ENCODE peak calls at places on chromosomes 13 and 19, in ten cellular contexts. N is tibial nerve, C is PC-9, T is OCI-LY7, Q is tibial artery, K is breast epithelium, M is cardiac muscle cell, G is pancreas, B is IMR-90, U is AG04450. Z is an unnamed sample.
A peak's percentile ranks its signal among the peaks of the same experiment; 100 is the strongest.

GRCh38 chr13:102220681-102221228 is 181.1 kb downstream of the FGF14 start:
- DNase-seq in N (no peak), C (no peak), T (no peak), Q (no peak), K (no peak), M (peak; percentile 5), G (no peak), B (no peak), U (no peak), Z (no peak)

GRCh38 chr19:34482380-34483250 is 1.1 kb downstream of the WTIP start:
- DNase-seq in N (no peak), C (no peak), T (no peak), Q (peak; percentile 68), K (no peak), M (peak; percentile 64), G (no peak), B (peak; percentile 37), U (no peak), Z (no peak)

GRCh38 chr19:8221161-8221560 is 12.0 kb downstream of the CERS4 start:
- DNase-seq in N (no peak), C (no peak), T (no peak), Q (no peak), K (peak; percentile 96), M (no peak), G (no peak), B (no peak), U (no peak), Z (peak; percentile 89)

GRCh38 chr19:31534231-31534630 is 185.0 kb upstream of the TSHZ3 start:
- DNase-seq in N (no peak), C (no peak), T (no peak), Q (no peak), K (no peak), M (no peak), G (no peak), B (no peak), U (no peak), Z (no peak)

GRCh38 chr19:27806471-27807070 is 1406.4 kb downstream of the UQCRFS1 start:
- DNase-seq in N (no peak), C (no peak), T (no peak), Q (no peak), K (no peak), M (no peak), G (no peak), B (no peak), U (no peak), Z (no peak)

GRCh38 chr19:6018786-6019185 is 40.8 kb upstream of the RANBP3 start:
- DNase-seq in N (no peak), C (no peak), T (peak; percentile 54), Q (no peak), K (no peak), M (peak; percentile 39), G (no peak), B (no peak), U (no peak), Z (no peak)

GRCh38 chr13:49052801-49053200 is 77.1 kb downstream of the FNDC3A start:
- DNase-seq in N (no peak), C (no peak), T (no peak), Q (no peak), K (no peak), M (no peak), G (no peak), B (peak; percentile 24), U (no peak), Z (no peak)

GRCh38 chr13:99464441-99464949 is 36.8 kb upstream of the TM9SF2 start:
- DNase-seq in N (no peak), C (no peak), T (no peak), Q (no peak), K (no peak), M (no peak), G (no peak), B (peak; percentile 48), U (no peak), Z (no peak)

GRCh38 chr13:65597839-65598818 is 1632.0 kb downstream of the PCDH9 start:
- DNase-seq in N (no peak), C (no peak), T (no peak), Q (no peak), K (no peak), M (no peak), G (no peak), B (peak; percentile 63), U (peak; percentile 13), Z (no peak)

GRCh38 chr19:4140237-4140711 is 13.2 kb upstream of the CREB3L3 start:
- DNase-seq in N (no peak), C (peak; percentile 45), T (peak; percentile 85), Q (no peak), K (no peak), M (peak; percentile 79), G (peak; percentile 34), B (peak; percentile 72), U (peak; percentile 44), Z (peak; percentile 31)

GRCh38 chr19:4139614-4140236 is 13.7 kb upstream of the CREB3L3 start:
- DNase-seq in N (peak; percentile 89), C (peak; percentile 52), T (peak; percentile 70), Q (peak; percentile 86), K (peak; percentile 85), M (peak; percentile 59), G (peak; percentile 79), B (peak; percentile 31), U (no peak), Z (peak; percentile 53)

GRCh38 chr19:4149518-4150288 is 3.7 kb upstream of the CREB3L3 start:
- DNase-seq in N (no peak), C (no peak), T (no peak), Q (no peak), K (no peak), M (no peak), G (no peak), B (no peak), U (no peak), Z (peak; percentile 50)

GRCh38 chr19:4144666-4145261 is 8.7 kb upstream of the CREB3L3 start:
- DNase-seq in N (no peak), C (peak; percentile 67), T (no peak), Q (no peak), K (no peak), M (no peak), G (no peak), B (peak; percentile 43), U (no peak), Z (no peak)
- H3K27ac ChIP-seq in N (no peak overlapping the region), C (peak overlapping the region; percentile 68), T (no peak overlapping the region), Q (no peak overlapping the region), K (no peak overlapping the region), M (no peak overlapping the region), G (no peak overlapping the region), B (no peak overlapping the region), U (no peak overlapping the region), Z (no peak overlapping the region)

GRCh38 chr19:40322951-40323615 is 25.1 kb downstream of the C19orf47 start:
- DNase-seq in N (no peak), C (no peak), T (no peak), Q (no peak), K (no peak), M (no peak), G (no peak), B (no peak), U (no peak), Z (no peak)

GRCh38 chr19:40322271-40322610 is 26.0 kb downstream of the C19orf47 start:
- DNase-seq in N (no peak), C (no peak), T (no peak), Q (no peak), K (no peak), M (no peak), G (no peak), B (no peak), U (no peak), Z (no peak)

GRCh38 chr19:40321566-40322270 is 26.5 kb downstream of the C19orf47 start:
- DNase-seq in N (no peak), C (no peak), T (no peak), Q (no peak), K (no peak), M (no peak), G (no peak), B (no peak), U (no peak), Z (no peak)

GRCh38 chr19:40326201-40326600 is 22.0 kb downstream of the C19orf47 start:
- DNase-seq in N (no peak), C (no peak), T (no peak), Q (no peak), K (no peak), M (no peak), G (no peak), B (no peak), U (no peak), Z (no peak)

DNA sequence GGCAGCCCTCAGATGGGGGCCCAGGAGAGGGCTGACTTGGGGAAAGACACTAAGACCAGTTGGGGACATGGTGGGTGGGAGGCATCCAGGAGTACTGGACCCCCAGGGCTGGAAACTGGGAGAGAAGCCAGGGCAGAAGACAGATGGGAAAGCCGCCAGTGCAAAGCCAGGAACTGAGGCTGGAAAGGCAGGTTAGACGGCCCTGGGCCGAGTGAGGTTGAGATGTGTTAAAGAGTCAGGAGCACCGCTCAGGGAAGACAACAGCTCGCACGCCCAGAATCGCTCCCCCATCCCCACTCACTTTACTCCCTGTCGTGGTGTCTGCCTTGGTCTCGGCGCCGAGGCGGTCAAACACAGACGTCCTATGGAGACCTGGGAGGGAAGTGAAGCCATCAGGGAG is 24.5 kb downstream of the C19orf47 start:
- DNase-seq in N (no peak), C (no peak), T (no peak), Q (no peak), K (peak; percentile 77), M (no peak), G (no peak), B (no peak), U (no peak), Z (peak; percentile 39)
- H3K27ac ChIP-seq in N (no peak overlapping the region), C (no peak overlapping the region), T (no peak overlapping the region), Q (no peak overlapping the region), K (peak overlapping the region; percentile 72), M (no peak overlapping the region), G (no peak overlapping the region), B (no peak overlapping the region), U (no peak overlapping the region), Z (peak overlapping the region; percentile 56)

GRCh38 chr13:109180905-109181425 is 551.6 kb downstream of the MYO16 start:
- DNase-seq in N (no peak), C (peak; percentile 57), T (no peak), Q (no peak), K (no peak), M (no peak), G (no peak), B (peak; percentile 90), U (peak; percentile 70), Z (no peak)
- H3K27ac ChIP-seq in N (no peak overlapping the region), C (peak overlapping the region; percentile 23), T (no peak overlapping the region), Q (no peak overlapping the region), K (no peak overlapping the region), M (no peak overlapping the region), G (no peak overlapping the region), B (peak overlapping the region; percentile 13), U (peak overlapping the region; percentile 54), Z (no peak overlapping the region)

DNA sequence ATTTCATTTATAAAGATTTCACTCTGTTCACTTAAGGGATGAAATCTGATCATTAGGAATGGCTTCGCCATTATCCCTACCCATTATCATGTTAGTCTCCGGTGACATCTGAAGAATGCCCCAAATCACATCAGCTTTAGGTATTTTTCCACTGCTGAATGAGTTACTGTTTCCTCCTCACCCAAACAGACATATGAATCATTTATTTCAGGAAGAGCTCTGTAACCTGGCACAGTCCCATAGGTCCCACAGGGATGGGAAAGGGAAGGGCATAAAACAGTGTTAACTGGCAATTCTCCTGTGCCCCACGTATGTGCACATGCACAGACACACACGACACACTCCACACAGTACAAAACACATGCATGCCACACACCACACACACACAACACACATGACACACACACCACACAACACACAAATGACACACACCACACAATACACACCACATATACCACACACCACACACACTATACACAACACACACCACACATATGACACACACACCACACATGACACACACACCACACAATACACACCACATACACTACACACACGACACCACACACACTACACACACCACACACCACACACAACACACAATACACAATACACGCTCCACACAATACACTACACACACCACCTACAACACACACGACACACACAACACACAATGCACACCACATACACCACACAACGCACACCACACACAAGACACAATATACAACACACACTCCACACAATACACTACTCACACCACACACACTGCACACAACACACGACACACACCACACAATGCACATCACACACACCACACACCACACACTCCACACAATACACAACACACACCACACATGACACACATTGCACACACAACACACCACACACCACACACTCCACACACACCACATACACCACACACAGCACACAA is 15.4 kb downstream of the TMEM255B start:
- DNase-seq in N (no peak), C (peak; percentile 60), T (no peak), Q (no peak), K (no peak), M (no peak), G (no peak), B (peak; percentile 19), U (no peak), Z (no peak)
- H3K27ac ChIP-seq in N (no peak overlapping the region), C (no peak overlapping the region), T (no peak overlapping the region), Q (no peak overlapping the region), K (no peak overlapping the region), M (no peak overlapping the region), G (no peak overlapping the region), B (no peak overlapping the region), U (no peak overlapping the region), Z (no peak overlapping the region)

Z was measured in prostate gland.